ENCODE peak calls at places on chromosomes 6 and 20, in eight cellular contexts. One of them, this sample, is unnamed. For H3K4me1, the result is how much of the 10 kb centered on the place peaks cover.

GRCh38 chr6:31559958-31560696 is 12.0 kb upstream of the LTA start:
- DNase-seq in HCT116: no peak
- DNase-seq in transverse colon: peak
- DNase-seq in breast epithelium: no peak
- DNase-seq in prostate gland: no peak
- DNase-seq in Peyer's patch: peak
- DNase-seq in gastrocnemius medialis: no peak
- DNase-seq in ovary: peak
- DNase-seq in this sample: peak

GRCh38 chr20:16518068-16518783 is 55.0 kb downstream of the KIF16B start:
- DNase-seq in HCT116: peak
- DNase-seq in transverse colon: peak
- DNase-seq in breast epithelium: no peak
- DNase-seq in prostate gland: peak
- DNase-seq in Peyer's patch: peak
- DNase-seq in gastrocnemius medialis: peak
- DNase-seq in ovary: no peak
- DNase-seq in this sample: peak

GRCh38 chr6:152173957-152174356 is 366.5 kb downstream of the ESR1 start:
- DNase-seq in HCT116: no peak
- DNase-seq in transverse colon: no peak
- DNase-seq in breast epithelium: no peak
- DNase-seq in prostate gland: no peak
- DNase-seq in Peyer's patch: no peak
- DNase-seq in gastrocnemius medialis: no peak
- DNase-seq in ovary: no peak
- DNase-seq in this sample: no peak

GRCh38 chr6:158654498-158654897 is 4.6 kb downstream of the SYTL3 start:
- DNase-seq in HCT116: no peak
- DNase-seq in transverse colon: peak
- DNase-seq in breast epithelium: no peak
- DNase-seq in prostate gland: no peak
- DNase-seq in Peyer's patch: peak
- DNase-seq in gastrocnemius medialis: peak
- DNase-seq in ovary: peak
- DNase-seq in this sample: peak

GRCh38 chr20:54148947-54149764 is 24.6 kb downstream of the CYP24A1 start:
- DNase-seq in HCT116: peak
- DNase-seq in transverse colon: peak
- DNase-seq in breast epithelium: no peak
- DNase-seq in prostate gland: peak
- DNase-seq in Peyer's patch: peak
- DNase-seq in gastrocnemius medialis: no peak
- DNase-seq in ovary: no peak
- DNase-seq in this sample: peak

GRCh38 chr6:147869223-147869600 is 360.7 kb downstream of the SAMD5 start:
- DNase-seq in HCT116: no peak
- DNase-seq in transverse colon: no peak
- DNase-seq in breast epithelium: no peak
- DNase-seq in prostate gland: no peak
- DNase-seq in Peyer's patch: no peak
- DNase-seq in gastrocnemius medialis: no peak
- DNase-seq in ovary: no peak
- DNase-seq in this sample: no peak

GRCh38 chr20:46348231-46348803 is 40.0 kb upstream of the CDH22 start:
- DNase-seq in HCT116: no peak
- DNase-seq in transverse colon: no peak
- DNase-seq in breast epithelium: no peak
- DNase-seq in prostate gland: no peak
- DNase-seq in Peyer's patch: no peak
- DNase-seq in gastrocnemius medialis: no peak
- DNase-seq in ovary: peak
- DNase-seq in this sample: no peak

GRCh38 chr20:54065601-54066038 is 4.8 kb downstream of the BCAS1 start:
- DNase-seq in HCT116: no peak
- DNase-seq in transverse colon: peak
- DNase-seq in breast epithelium: no peak
- DNase-seq in prostate gland: no peak
- DNase-seq in Peyer's patch: peak
- DNase-seq in gastrocnemius medialis: no peak
- DNase-seq in ovary: no peak
- DNase-seq in this sample: no peak

GRCh38 chr6:53107091-53107490 is 41.5 kb downstream of the GCM1 start:
- DNase-seq in HCT116: no peak
- DNase-seq in transverse colon: no peak
- DNase-seq in breast epithelium: no peak
- DNase-seq in prostate gland: no peak
- DNase-seq in Peyer's patch: no peak
- DNase-seq in gastrocnemius medialis: no peak
- DNase-seq in ovary: no peak
- DNase-seq in this sample: no peak

GRCh38 chr20:14406495-14406894 is 69.1 kb upstream of the FLRT3 start:
- DNase-seq in HCT116: no peak
- DNase-seq in transverse colon: no peak
- DNase-seq in breast epithelium: no peak
- DNase-seq in prostate gland: no peak
- DNase-seq in Peyer's patch: no peak
- DNase-seq in gastrocnemius medialis: no peak
- DNase-seq in ovary: no peak
- DNase-seq in this sample: no peak

GRCh38 chr6:139540276-139540675 is 165.8 kb upstream of the CITED2 start:
- DNase-seq in HCT116: no peak
- DNase-seq in transverse colon: peak
- DNase-seq in breast epithelium: no peak
- DNase-seq in prostate gland: no peak
- DNase-seq in Peyer's patch: peak
- DNase-seq in gastrocnemius medialis: peak
- DNase-seq in ovary: no peak
- DNase-seq in this sample: peak

GRCh38 chr6:30656513-30656912 is 9.6 kb downstream of the C6orf136 start:
- DNase-seq in HCT116: no peak
- DNase-seq in transverse colon: no peak
- DNase-seq in breast epithelium: no peak
- DNase-seq in prostate gland: no peak
- DNase-seq in Peyer's patch: no peak
- DNase-seq in gastrocnemius medialis: no peak
- DNase-seq in ovary: no peak
- DNase-seq in this sample: no peak

GRCh38 chr6:32475392-32476206 is 35.9 kb downstream of the HLA-DRA start:
- DNase-seq in HCT116: no peak
- DNase-seq in transverse colon: no peak
- DNase-seq in breast epithelium: no peak
- DNase-seq in prostate gland: no peak
- DNase-seq in Peyer's patch: no peak
- DNase-seq in gastrocnemius medialis: no peak
- DNase-seq in ovary: no peak
- DNase-seq in this sample: no peak

GRCh38 chr20:11379257-11380011 is 538.3 kb upstream of the BTBD3 start:
- DNase-seq in HCT116: no peak
- DNase-seq in transverse colon: no peak
- DNase-seq in breast epithelium: no peak
- DNase-seq in prostate gland: no peak
- DNase-seq in Peyer's patch: no peak
- DNase-seq in gastrocnemius medialis: no peak
- DNase-seq in ovary: no peak
- DNase-seq in this sample: no peak

GRCh38 chr20:4740774-4741431 is 19.2 kb downstream of the PRND start:
- DNase-seq in HCT116: peak
- DNase-seq in transverse colon: peak
- DNase-seq in breast epithelium: no peak
- DNase-seq in prostate gland: no peak
- DNase-seq in Peyer's patch: peak
- DNase-seq in gastrocnemius medialis: no peak
- DNase-seq in ovary: peak
- DNase-seq in this sample: peak

GRCh38 chr6:36141091-36141490 is 10.8 kb downstream of the MAPK13 start:
- DNase-seq in HCT116: no peak
- DNase-seq in transverse colon: no peak
- DNase-seq in breast epithelium: no peak
- DNase-seq in prostate gland: no peak
- DNase-seq in Peyer's patch: no peak
- DNase-seq in gastrocnemius medialis: no peak
- DNase-seq in ovary: no peak
- DNase-seq in this sample: no peak

GRCh38 chr6:52335576-52335975 is 26.4 kb upstream of the PAQR8 start:
- DNase-seq in HCT116: no peak
- DNase-seq in transverse colon: no peak
- DNase-seq in breast epithelium: no peak
- DNase-seq in prostate gland: no peak
- DNase-seq in Peyer's patch: no peak
- DNase-seq in gastrocnemius medialis: no peak
- DNase-seq in ovary: peak
- DNase-seq in this sample: no peak

GRCh38 chr6:112282217-112282616 is 27.9 kb upstream of the LAMA4 start:
- DNase-seq in HCT116: no peak
- DNase-seq in transverse colon: peak
- DNase-seq in breast epithelium: no peak
- DNase-seq in prostate gland: no peak
- DNase-seq in Peyer's patch: no peak
- DNase-seq in gastrocnemius medialis: no peak
- DNase-seq in ovary: peak
- DNase-seq in this sample: no peak

GRCh38 chr6:154683756-154684523 is 49.3 kb upstream of the SCAF8 start:
- DNase-seq in HCT116: no peak
- DNase-seq in transverse colon: no peak
- DNase-seq in breast epithelium: no peak
- DNase-seq in prostate gland: no peak
- DNase-seq in Peyer's patch: no peak
- DNase-seq in gastrocnemius medialis: no peak
- DNase-seq in ovary: no peak
- DNase-seq in this sample: no peak

GRCh38 chr6:26022737-26023136 is 60.1 kb downstream of the TRIM38 start:
- DNase-seq in HCT116: no peak
- DNase-seq in transverse colon: no peak
- DNase-seq in breast epithelium: no peak
- DNase-seq in prostate gland: no peak
- DNase-seq in Peyer's patch: no peak
- DNase-seq in gastrocnemius medialis: no peak
- DNase-seq in ovary: no peak
- DNase-seq in this sample: no peak

GRCh38 chr20:33673411-33674293 is 576 bp downstream of the NECAB3 start:
- DNase-seq in HCT116: no peak
- DNase-seq in transverse colon: no peak
- DNase-seq in breast epithelium: no peak
- DNase-seq in prostate gland: no peak
- DNase-seq in Peyer's patch: no peak
- DNase-seq in gastrocnemius medialis: no peak
- DNase-seq in ovary: peak
- DNase-seq in this sample: no peak

GRCh38 chr6:107807186-107807585 is 16.9 kb downstream of the SCML4 start:
- DNase-seq in HCT116: no peak
- DNase-seq in transverse colon: no peak
- DNase-seq in breast epithelium: no peak
- DNase-seq in prostate gland: no peak
- DNase-seq in Peyer's patch: no peak
- DNase-seq in gastrocnemius medialis: no peak
- DNase-seq in ovary: no peak
- DNase-seq in this sample: no peak

GRCh38 chr6:107806675-107807074 is 17.4 kb downstream of the SCML4 start:
- DNase-seq in HCT116: no peak
- DNase-seq in transverse colon: no peak
- DNase-seq in breast epithelium: no peak
- DNase-seq in prostate gland: no peak
- DNase-seq in Peyer's patch: no peak
- DNase-seq in gastrocnemius medialis: no peak
- DNase-seq in ovary: no peak
- DNase-seq in this sample: no peak

GRCh38 chr6:107805504-107805903 is 18.6 kb downstream of the SCML4 start:
- DNase-seq in HCT116: no peak
- DNase-seq in transverse colon: no peak
- DNase-seq in breast epithelium: no peak
- DNase-seq in prostate gland: no peak
- DNase-seq in Peyer's patch: no peak
- DNase-seq in gastrocnemius medialis: no peak
- DNase-seq in ovary: no peak
- DNase-seq in this sample: no peak

GRCh38 chr6:107801195-107801594 is 22.9 kb downstream of the SCML4 start:
- DNase-seq in HCT116: no peak
- DNase-seq in transverse colon: no peak
- DNase-seq in breast epithelium: no peak
- DNase-seq in prostate gland: no peak
- DNase-seq in Peyer's patch: no peak
- DNase-seq in gastrocnemius medialis: no peak
- DNase-seq in ovary: no peak
- DNase-seq in this sample: no peak

DNA sequence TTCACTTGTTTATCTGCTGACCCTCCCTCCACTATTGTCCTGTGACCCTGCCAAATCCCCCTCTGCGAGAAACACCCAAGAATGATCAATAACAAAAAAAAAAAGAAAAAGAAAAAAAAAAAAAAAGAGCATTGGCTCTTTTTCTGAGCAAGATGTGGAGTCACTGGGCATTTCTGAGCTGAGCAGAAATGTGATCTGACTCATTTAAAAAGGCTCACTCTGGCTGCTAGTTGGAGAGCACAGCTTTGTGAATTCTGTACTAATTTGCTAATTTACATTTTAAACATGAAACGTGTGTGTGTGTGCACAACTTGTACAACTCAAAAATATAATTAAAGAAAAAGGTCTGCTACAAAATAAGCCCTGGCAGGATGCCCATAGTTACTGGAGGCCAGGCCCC is 20.2 kb downstream of the SCML4 start:
- DNase-seq in HCT116: no peak
- DNase-seq in transverse colon: no peak
- DNase-seq in breast epithelium: no peak
- DNase-seq in prostate gland: no peak
- DNase-seq in Peyer's patch: no peak
- DNase-seq in gastrocnemius medialis: no peak
- DNase-seq in ovary: no peak
- DNase-seq in this sample: no peak
- TF ChIP-seq POLR2A in HCT116: no peak
- TF ChIP-seq POLR2A in transverse colon: no peak
- TF ChIP-seq POLR2A in breast epithelium: no peak
- TF ChIP-seq POLR2A in prostate gland: no peak
- TF ChIP-seq POLR2A in Peyer's patch: no peak
- TF ChIP-seq POLR2A in gastrocnemius medialis: no peak
- TF ChIP-seq POLR2A in ovary: no peak
- TF ChIP-seq POLR2A in this sample: no peak

GRCh38 chr20:37394543-37395410 is 48.8 kb downstream of the SRC start:
- DNase-seq in HCT116: no peak
- DNase-seq in transverse colon: no peak
- DNase-seq in breast epithelium: no peak
- DNase-seq in prostate gland: no peak
- DNase-seq in Peyer's patch: no peak
- DNase-seq in gastrocnemius medialis: no peak
- DNase-seq in ovary: no peak
- DNase-seq in this sample: no peak
- H3K27ac ChIP-seq in HCT116: peak
- H3K27ac ChIP-seq in transverse colon: no peak
- H3K27ac ChIP-seq in breast epithelium: no peak
- H3K27ac ChIP-seq in prostate gland: no peak
- H3K27ac ChIP-seq in Peyer's patch: no peak
- H3K27ac ChIP-seq in gastrocnemius medialis: no peak
- H3K27ac ChIP-seq in ovary: no peak
- H3K27ac ChIP-seq in this sample: no peak

GRCh38 chr6:41503841-41504525 is 42.2 kb upstream of the FOXP4 start:
- DNase-seq in HCT116: no peak
- DNase-seq in transverse colon: no peak
- DNase-seq in breast epithelium: no peak
- DNase-seq in prostate gland: no peak
- DNase-seq in Peyer's patch: no peak
- DNase-seq in gastrocnemius medialis: no peak
- DNase-seq in ovary: peak
- DNase-seq in this sample: peak
- H3K4me1 ChIP-seq in HCT116: under half
- H3K4me1 ChIP-seq in transverse colon: under half
- H3K4me1 ChIP-seq in breast epithelium: under half
- H3K4me1 ChIP-seq in prostate gland: under half
- H3K4me1 ChIP-seq in Peyer's patch: under half
- H3K4me1 ChIP-seq in gastrocnemius medialis: under half
- H3K4me1 ChIP-seq in ovary: under half
- H3K4me1 ChIP-seq in this sample: under half

GRCh38 chr20:44966030-44966961 is at the start of gene STK4:
- DNase-seq in HCT116: peak
- DNase-seq in transverse colon: peak
- DNase-seq in breast epithelium: peak
- DNase-seq in prostate gland: peak
- DNase-seq in Peyer's patch: peak
- DNase-seq in gastrocnemius medialis: peak
- DNase-seq in ovary: peak
- DNase-seq in this sample: peak
- TF ChIP-seq POLR2A in HCT116: peak
- TF ChIP-seq POLR2A in transverse colon: peak
- TF ChIP-seq POLR2A in breast epithelium: peak
- TF ChIP-seq POLR2A in prostate gland: peak
- TF ChIP-seq POLR2A in Peyer's patch: peak
- TF ChIP-seq POLR2A in gastrocnemius medialis: peak
- TF ChIP-seq POLR2A in ovary: peak
- TF ChIP-seq POLR2A in this sample: peak

This sample was measured in body of pancreas.